ENCODE peak calls at places on chromosomes 7 and 10, in nine cellular contexts. K, Y, V, Q, F, A, C, W and H are unnamed samples.

GRCh38 chr7:74006451-74007259 is 21.3 kb upstream of the ELN start:
- DNase-seq in A (peak; percentile 46), C (no peak), V (peak; percentile 62), W (no peak), K (no peak), F (peak; percentile 65), Q (no peak), Y (no peak), H (no peak)

GRCh38 chr10:104622598-104623209 is 18.4 kb upstream of the SORCS3 start:
- DNase-seq in C (peak; percentile 71), F (no peak), K (no peak), W (no peak), Y (no peak), Q (peak; percentile 67), V (no peak), A (peak; percentile 8), H (peak; percentile 58)

GRCh38 chr10:20858292-20859124 is 38.6 kb downstream of the NEBL start:
- DNase-seq in A (peak; percentile 78), V (peak; percentile 67), K (no peak), W (no peak), Q (peak; percentile 53), Y (no peak), F (peak; percentile 65), C (peak; percentile 52), H (no peak)

GRCh38 chr10:80523776-80524175 is 13.9 kb upstream of the SH2D4B start:
- DNase-seq in W (no peak), K (no peak), Y (no peak), C (peak; percentile 61), F (no peak), Q (no peak), A (no peak), V (no peak), H (no peak)

GRCh38 chr7:50863053-50863452 is 80.4 kb upstream of the GRB10 start:
- DNase-seq in C (no peak), Q (no peak), A (no peak), K (no peak), W (no peak), F (no peak), Y (no peak), V (no peak), H (no peak)

GRCh38 chr7:7226407-7226806 is 44.1 kb downstream of the C1GALT1 start:
- DNase-seq in Y (no peak), W (no peak), Q (no peak), C (no peak), V (no peak), K (no peak), A (no peak), F (no peak), H (no peak)

GRCh38 chr7:130393095-130393494 is 12.8 kb downstream of the CPA1 start:
- DNase-seq in A (peak; percentile 71), F (peak; percentile 91), K (no peak), W (peak; percentile 57), V (peak; percentile 74), Q (no peak), Y (no peak), C (no peak), H (no peak)

GRCh38 chr7:114842551-114843065 is 79.3 kb upstream of the MDFIC start:
- DNase-seq in C (no peak), Q (no peak), V (no peak), A (no peak), K (no peak), F (no peak), W (no peak), Y (no peak), H (no peak)

GRCh38 chr10:48456808-48457761 is 147.8 kb downstream of the ARHGAP22 start:
- DNase-seq in Q (no peak), V (no peak), K (peak; percentile 74), C (no peak), Y (peak; percentile 61), F (no peak), W (peak; percentile 34), A (no peak), H (no peak)

GRCh38 chr7:67738958-67739357 is 742.3 kb downstream of the TYW1 start:
- DNase-seq in K (no peak), F (peak; percentile 1), A (peak; percentile 65), V (peak; percentile 95), Q (no peak), W (peak; percentile 58), C (no peak), Y (no peak), H (no peak)

GRCh38 chr10:131901181-131901829 is 497 bp downstream of the PPP2R2D start:
- DNase-seq in Y (no peak), V (peak; percentile 42), W (peak; percentile 66), K (peak; percentile 58), F (peak; percentile 19), A (peak; percentile 18), Q (peak; percentile 23), C (peak; percentile 37), H (peak; percentile 49)

GRCh38 chr7:128948312-128948973 is 10.7 kb downstream of the IRF5 start:
- DNase-seq in V (peak; percentile 39), F (peak; percentile 5), Q (no peak), K (no peak), W (no peak), C (no peak), A (peak; percentile 17), Y (no peak), H (no peak)

GRCh38 chr7:121376982-121377381 is 19.1 kb downstream of the FAM3C start:
- DNase-seq in W (no peak), K (no peak), Y (no peak), Q (no peak), F (no peak), A (no peak), V (no peak), C (no peak), H (no peak)

GRCh38 chr7:151102991-151103390 is 16.7 kb downstream of the AGAP3 start:
- DNase-seq in A (no peak), F (no peak), C (no peak), K (no peak), Y (no peak), Q (no peak), W (no peak), V (no peak), H (no peak)

GRCh38 chr10:20981419-20981953 is 84.4 kb upstream of the NEBL start:
- DNase-seq in W (no peak), V (no peak), Q (no peak), F (no peak), C (no peak), A (no peak), K (no peak), Y (no peak), H (no peak)

GRCh38 chr10:95741807-95742528 is 14.0 kb upstream of the ENTPD1 start:
- DNase-seq in C (no peak), V (peak; percentile 91), A (peak; percentile 92), F (peak; percentile 77), K (peak; percentile 44), Y (no peak), W (no peak), Q (no peak), H (peak; percentile 53)

GRCh38 chr10:58807631-58808024 is 295.0 kb downstream of the BICC1 start:
- DNase-seq in C (peak; percentile 86), V (peak; percentile 41), W (peak; percentile 37), A (peak; percentile 56), K (no peak), F (peak; percentile 99), Y (no peak), Q (peak; percentile 63), H (no peak)

GRCh38 chr10:22821501-22821900 is 106.4 kb upstream of the ARMC3 start:
- DNase-seq in V (peak; percentile 71), Y (no peak), A (peak; percentile 52), F (peak; percentile 54), Q (no peak), C (no peak), K (no peak), W (no peak), H (no peak)

GRCh38 chr7:32164341-32164996 is 94.3 kb upstream of the PDE1C start:
- DNase-seq in Y (no peak), A (peak; percentile 66), V (peak; percentile 77), F (peak; percentile 80), W (no peak), K (peak; percentile 7), Q (peak; percentile 84), C (peak; percentile 81), H (no peak)
- TF ChIP-seq CTCF in Y (peak; percentile 67), A (peak; percentile 48), V (peak; percentile 50), F (peak; percentile 59), W (no peak), K (peak; percentile 31), Q (peak; percentile 71), C (peak; percentile 76), H (peak; percentile 36)

DNA sequence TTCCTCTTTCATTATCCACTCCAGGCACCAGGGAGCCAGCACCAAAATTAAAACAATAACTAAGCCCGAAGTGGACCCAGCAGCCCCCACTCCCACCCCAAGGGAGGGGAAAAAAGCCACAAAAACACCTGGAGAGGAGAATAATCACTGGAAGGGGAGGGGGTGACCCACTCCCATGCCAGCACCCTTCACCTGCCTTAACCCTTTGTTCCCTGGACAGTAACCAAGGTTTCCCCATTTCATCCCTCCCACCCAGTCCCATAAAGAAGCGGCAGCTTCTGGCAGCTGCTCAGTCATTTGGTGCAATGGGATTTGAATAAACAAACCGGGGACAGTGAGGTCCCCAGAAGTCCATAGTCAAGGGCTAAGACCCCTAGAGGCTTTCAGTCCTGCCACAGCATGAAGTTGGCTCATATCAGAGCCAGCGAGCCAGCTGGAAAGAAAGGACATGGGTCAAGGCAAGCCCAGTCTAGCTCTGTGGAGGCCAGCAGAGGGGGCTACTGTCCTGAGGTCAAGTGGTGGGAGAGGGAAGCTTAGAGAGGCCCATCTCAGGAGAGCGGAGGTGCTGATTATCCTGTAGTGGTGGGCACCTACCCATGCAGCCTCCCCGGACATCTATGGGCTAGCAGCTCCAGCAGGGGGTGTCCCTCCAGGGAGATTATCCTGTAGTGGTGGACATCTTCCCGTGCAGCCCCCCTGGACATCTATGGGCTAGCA is 58.8 kb upstream of the LBX1 start:
- DNase-seq in A (peak; percentile 49), C (no peak), Y (no peak), F (peak; percentile 44), Q (peak; percentile 44), K (no peak), W (no peak), V (peak; percentile 39), H (peak; percentile 72)
- TF ChIP-seq CTCF in A (peak; percentile 50), C (peak; percentile 13), Y (no peak), F (peak; percentile 51), Q (peak; percentile 9), K (no peak), W (no peak), V (peak; percentile 38), H (no peak)

GRCh38 chr7:157816526-157817250 is 479.9 kb downstream of the DNAJB6 start:
- DNase-seq in Q (no peak), A (no peak), W (no peak), K (no peak), Y (peak; percentile 42), V (no peak), F (no peak), C (no peak), H (no peak)
- TF ChIP-seq CTCF in Q (no peak), A (no peak), W (no peak), K (no peak), Y (no peak), V (no peak), F (no peak), C (no peak), H (no peak)

DNA sequence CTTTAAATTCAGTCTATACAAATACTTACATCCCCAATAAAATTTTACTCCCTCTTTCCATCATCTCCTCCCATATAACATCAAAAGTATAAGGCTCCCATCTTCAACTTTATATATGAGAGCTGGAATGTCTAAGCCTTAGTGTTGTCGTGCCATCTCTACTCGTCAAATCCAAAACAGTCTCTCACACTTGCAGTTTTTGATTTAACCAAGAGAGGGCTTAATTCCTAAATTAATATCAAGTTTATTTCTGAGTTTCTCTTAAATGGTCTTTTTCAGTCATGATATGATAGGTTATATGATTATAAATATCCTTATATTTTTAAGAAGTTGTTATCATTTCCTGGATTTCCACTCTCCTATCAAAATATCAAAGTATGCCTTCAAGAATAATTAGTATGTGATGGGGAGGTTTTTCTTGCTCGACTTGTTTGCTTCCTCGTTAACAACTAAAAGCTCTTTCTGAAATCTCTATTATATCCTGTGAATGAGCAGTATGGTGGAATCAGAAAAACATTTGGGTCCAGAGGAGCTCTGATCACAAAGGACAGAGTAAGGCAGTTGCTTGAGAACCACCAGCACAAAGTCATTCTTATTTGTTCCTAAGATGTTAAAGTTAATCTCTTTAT is 12.5 kb upstream of the LIPK start:
- DNase-seq in A (peak; percentile 43), W (no peak), F (peak; percentile 49), Q (peak; percentile 27), K (no peak), Y (no peak), V (peak; percentile 44), C (peak; percentile 22), H (no peak)
- TF ChIP-seq CTCF in A (peak; percentile 39), W (no peak), F (peak; percentile 47), Q (peak; percentile 24), K (no peak), Y (peak; percentile 64), V (peak; percentile 38), C (peak; percentile 26), H (peak; percentile 26)